ENCODE peak calls at places on chromosomes 2 and 18, in seven cellular contexts. P is stimulated activated CD4-positive, alpha-beta T cell treated with anti-CD3 and anti-CD28 coated beads, Interleukin-15, amount 100 ng/mL, for 1 hour; U is A549; B is A172; C is SW480; G is nucleus accumbens; L is psoas muscle. T is an unnamed sample.

GRCh38 chr2:45922577-45922988 is 271.1 kb downstream of the PRKCE start:
- DNase-seq in B (no peak), P (no peak), G (peak), U (no peak), L (no peak), C (no peak), T (peak)

GRCh38 chr2:216635171-216635570 is 2.0 kb downstream of the IGFBP2 start:
- DNase-seq in P (no peak), U (no peak), C (no peak), G (no peak), B (no peak), L (no peak), T (no peak)

GRCh38 chr2:2919574-2920365 is 457.8 kb downstream of the EIPR1 start:
- DNase-seq in U (no peak), B (no peak), G (no peak), P (no peak), C (no peak), L (no peak), T (no peak)

GRCh38 chr18:63969965-63970802 is at the start of gene SERPINB8:
- DNase-seq in P (peak), B (peak), L (peak), U (peak), C (peak), G (peak), T (peak)

GRCh38 chr2:27000995-27001394 is 30.6 kb downstream of the MAPRE3 start:
- DNase-seq in P (no peak), G (no peak), B (no peak), C (no peak), L (no peak), U (no peak), T (no peak)

GRCh38 chr2:17557596-17557995 is 17.1 kb downstream of the VSNL1 start:
- DNase-seq in L (no peak), U (no peak), C (peak), P (no peak), G (no peak), B (peak), T (no peak)

GRCh38 chr18:44185981-44186380 is 494.7 kb upstream of the SETBP1 start:
- DNase-seq in G (no peak), C (no peak), U (no peak), L (no peak), P (no peak), B (peak), T (no peak)

GRCh38 chr2:200796561-200796960 is 15.1 kb upstream of the BZW1 start:
- DNase-seq in C (no peak), B (no peak), U (no peak), L (no peak), G (no peak), P (no peak), T (no peak)

GRCh38 chr2:233453916-233454315 is 99.6 kb downstream of the DGKD start:
- DNase-seq in L (no peak), U (no peak), B (no peak), P (no peak), C (no peak), G (no peak), T (no peak)

GRCh38 chr2:69830045-69830905 is 815 bp downstream of the GMCL1 start:
- DNase-seq in L (peak), P (peak), B (peak), U (peak), G (no peak), C (peak), T (peak)

T was measured in fibroblast of the aortic adventitia.